ENCODE peak calls at places on chromosomes 1 and 21, in eight cellular contexts. A is GM12891, F is colonic mucosa, J is NCI-H2081, I is MCF 10A, N is ELR, D is lower lobe of right lung, V is HTR-8/SVneo. E is an unnamed sample.

GRCh38 chr1:153985341-153985912 is 712 bp downstream of the RAB13 start:
- DNase-seq in F (no peak), D (no peak), N (peak; percentile 86), J (no peak), I (peak; percentile 77), V (peak; percentile 24), A (no peak), E (no peak)

GRCh38 chr1:151474711-151475110 is 15.4 kb upstream of the POGZ start:
- DNase-seq in N (no peak), V (no peak), D (no peak), A (no peak), I (no peak), J (no peak), F (no peak), E (no peak)

GRCh38 chr1:45400049-45400448 is 59.8 kb upstream of the MUTYH start:
- DNase-seq in V (no peak), I (no peak), A (no peak), J (no peak), N (no peak), F (no peak), D (no peak), E (no peak)

GRCh38 chr1:207910678-207911354 is at the start of gene CD34:
- DNase-seq in F (no peak), I (no peak), N (peak; percentile 36), V (peak; percentile 18), A (peak; percentile 28), D (no peak), J (peak; percentile 29), E (no peak)

GRCh38 chr1:178263341-178263740 is 169.4 kb downstream of the RASAL2 start:
- DNase-seq in D (no peak), A (no peak), V (no peak), N (no peak), I (no peak), J (no peak), F (no peak), E (no peak)

GRCh38 chr1:32881291-32881690 is 5.0 kb upstream of the HPCA start:
- DNase-seq in N (no peak), J (no peak), I (no peak), A (no peak), V (no peak), D (no peak), F (no peak), E (no peak)

GRCh38 chr21:28215214-28215954 is 777.3 kb downstream of the LTN1 start:
- DNase-seq in D (no peak), F (no peak), I (peak; percentile 87), J (no peak), N (peak; percentile 83), V (peak; percentile 39), A (no peak), E (no peak)

GRCh38 chr1:245742891-245743290 is 588.1 kb downstream of the KIF26B start:
- DNase-seq in F (no peak), N (no peak), J (no peak), A (no peak), D (no peak), I (no peak), V (no peak), E (no peak)

GRCh38 chr1:157115429-157115838 is 15.8 kb upstream of the ETV3L start:
- DNase-seq in A (no peak), N (no peak), D (no peak), V (no peak), F (no peak), J (no peak), I (no peak), E (no peak)

GRCh38 chr21:37001446-37001845 is 5.1 kb upstream of the RIPPLY3 start:
- DNase-seq in V (no peak), N (no peak), A (no peak), D (no peak), J (no peak), I (no peak), F (no peak), E (no peak)

GRCh38 chr1:201793306-201793925 is 35.5 kb upstream of the IPO9 start:
- DNase-seq in A (no peak), F (no peak), N (no peak), J (no peak), V (no peak), I (no peak), D (no peak), E (no peak)

GRCh38 chr1:19644422-19644760 is 280 bp downstream of the NBL1 start:
- DNase-seq in A (peak; percentile 53), D (no peak), I (no peak), N (no peak), J (no peak), V (no peak), F (no peak), E (no peak)

GRCh38 chr1:240797050-240797449 is 185.1 kb upstream of the GREM2 start:
- DNase-seq in J (no peak), I (peak; percentile 90), D (no peak), V (no peak), N (peak; percentile 79), A (no peak), F (no peak), E (no peak)

GRCh38 chr1:196577386-196577785 is 30.9 kb downstream of the KCNT2 start:
- DNase-seq in D (no peak), V (no peak), N (no peak), A (no peak), F (no peak), J (no peak), I (no peak), E (no peak)

GRCh38 chr1:12467570-12468286 is 150.3 kb downstream of the DHRS3 start:
- DNase-seq in A (no peak), I (no peak), N (no peak), F (no peak), V (no peak), D (no peak), J (no peak), E (no peak)

GRCh38 chr1:62384276-62385005 is 52.4 kb upstream of the USP1 start:
- DNase-seq in D (no peak), N (peak; percentile 7), J (peak; percentile 80), I (peak; percentile 97), A (no peak), F (peak; percentile 23), V (peak; percentile 22), E (no peak)

GRCh38 chr1:182781849-182782586 is 7.6 kb upstream of the NPL start:
- DNase-seq in A (peak; percentile 17), J (peak; percentile 80), F (peak; percentile 56), I (peak; percentile 82), D (peak; percentile 74), N (peak; percentile 63), V (peak; percentile 54), E (peak; percentile 57)

GRCh38 chr1:172745014-172745413 is 86.1 kb downstream of the FASLG start:
- DNase-seq in N (peak; percentile 88), F (peak; percentile 53), J (peak; percentile 27), A (no peak), I (peak; percentile 91), D (no peak), V (peak; percentile 51), E (peak; percentile 52)

GRCh38 chr1:67213164-67213563 is 46.9 kb downstream of the IL23R start:
- DNase-seq in A (no peak), J (no peak), N (peak; percentile 62), I (peak; percentile 47), V (peak; percentile 20), F (no peak), D (no peak), E (no peak)

GRCh38 chr1:11078631-11079030 is 18.8 kb upstream of the SRM start:
- DNase-seq in N (no peak), J (no peak), A (no peak), D (no peak), I (no peak), V (no peak), F (no peak), E (no peak)

GRCh38 chr21:41398831-41399230 is 27.2 kb upstream of the MX1 start:
- DNase-seq in N (no peak), J (no peak), V (no peak), F (no peak), D (no peak), A (no peak), I (no peak), E (no peak)

GRCh38 chr1:29832471-29832870 is 596.1 kb downstream of the PTPRU start:
- DNase-seq in N (no peak), D (no peak), F (no peak), V (no peak), A (no peak), I (no peak), J (no peak), E (no peak)

GRCh38 chr21:34189506-34189905 is 116.1 kb downstream of the MRPS6 start:
- DNase-seq in I (no peak), N (no peak), D (no peak), A (no peak), V (no peak), J (no peak), F (no peak), E (no peak)

GRCh38 chr1:6638226-6638625 is 13.6 kb downstream of the THAP3 start:
- DNase-seq in F (peak; percentile 53), I (no peak), N (no peak), J (no peak), V (no peak), A (no peak), D (peak; percentile 62), E (no peak)

GRCh38 chr1:97145321-97145956 is 423.9 kb downstream of the PTBP2 start:
- DNase-seq in F (no peak), N (peak; percentile 22), D (no peak), J (peak; percentile 58), I (peak; percentile 76), V (no peak), A (no peak), E (no peak)

GRCh38 chr21:27149034-27149433 is 182.1 kb upstream of the ADAMTS5 start:
- DNase-seq in F (no peak), V (no peak), D (no peak), N (no peak), A (no peak), I (no peak), J (no peak), E (no peak)

GRCh38 chr1:70486676-70487470 is 75.8 kb downstream of the CTH start:
- DNase-seq in A (no peak), D (no peak), J (no peak), V (peak; percentile 36), N (peak; percentile 84), I (peak; percentile 26), F (no peak), E (no peak)

GRCh38 chr1:160020196-160020595 is 11.6 kb downstream of the PIGM start:
- DNase-seq in V (no peak), D (no peak), I (no peak), A (no peak), F (no peak), J (no peak), N (no peak), E (no peak)

GRCh38 chr1:2174348-2175054 is 20.1 kb downstream of the FAAP20 start:
- DNase-seq in I (peak; percentile 59), F (peak; percentile 51), J (peak; percentile 71), V (peak; percentile 79), N (peak; percentile 71), A (peak; percentile 81), D (no peak), E (peak; percentile 28)

GRCh38 chr1:224736619-224737352 is 120.7 kb downstream of the CNIH3 start:
- DNase-seq in V (no peak), N (no peak), D (no peak), I (peak; percentile 22), A (no peak), J (no peak), F (no peak), E (no peak)

GRCh38 chr1:108878678-108879077 is 1.9 kb downstream of the GPSM2 start:
- DNase-seq in V (no peak), A (no peak), D (no peak), F (no peak), J (peak; percentile 53), N (no peak), I (peak; percentile 38), E (no peak)

GRCh38 chr1:65527672-65528071 is 107.2 kb downstream of the LEPR start:
- DNase-seq in J (peak; percentile 13), F (no peak), D (no peak), N (peak; percentile 49), I (no peak), A (no peak), V (no peak), E (no peak)

GRCh38 chr1:44707112-44707881 is 23.7 kb downstream of the RNU5D-1 start:
- DNase-seq in J (no peak), A (no peak), V (peak; percentile 60), F (no peak), I (peak; percentile 84), D (no peak), N (peak; percentile 97), E (no peak)

GRCh38 chr1:225998560-225999226 is 450 bp downstream of the SDE2 start:
- DNase-seq in A (no peak), I (peak; percentile 34), N (peak; percentile 62), D (no peak), F (no peak), V (no peak), J (no peak), E (no peak)